ENCODE peak calls at places on chromosome 22, in ten cellular contexts. T, D, S, L, Q, O, K, H, E and U are unnamed samples.

GRCh38 chr22:49549256-49549655 is 278.4 kb downstream of the BRD1 start:
- DNase-seq in E (no peak), S (no peak), H (peak), O (no peak), D (peak), T (no peak), Q (no peak), L (no peak), K (no peak), U (no peak)

GRCh38 chr22:39138357-39138997 is 14.0 kb downstream of the CBX7 start:
- DNase-seq in L (no peak), K (peak), H (peak), Q (no peak), S (no peak), E (peak), T (no peak), D (no peak), O (no peak), U (no peak)

GRCh38 chr22:46297151-46297819 is 615 bp downstream of the GTSE1 start:
- DNase-seq in O (peak), D (peak), H (no peak), E (peak), S (no peak), Q (peak), K (peak), T (peak), L (peak), U (no peak)

GRCh38 chr22:49892226-49892899 is 25.9 kb downstream of the ALG12 start:
- DNase-seq in T (no peak), K (no peak), O (no peak), S (no peak), L (no peak), H (no peak), Q (no peak), E (peak), D (no peak), U (no peak)

GRCh38 chr22:31857247-31857646 is 87.1 kb upstream of the YWHAH start:
- DNase-seq in E (no peak), O (peak), L (no peak), Q (no peak), D (no peak), K (peak), H (no peak), S (no peak), T (no peak), U (no peak)

GRCh38 chr22:30036656-30037055 is 43.6 kb upstream of the HORMAD2 start:
- DNase-seq in O (no peak), D (no peak), Q (no peak), E (no peak), H (no peak), S (no peak), T (no peak), K (no peak), L (peak), U (no peak)

GRCh38 chr22:25153961-25154685 is 45.5 kb upstream of the CRYBB3 start:
- DNase-seq in T (no peak), E (no peak), Q (peak), S (peak), K (peak), L (peak), H (no peak), D (peak), O (no peak), U (no peak)

GRCh38 chr22:30188911-30189310 is 57.6 kb downstream of the LIF start:
- DNase-seq in T (no peak), E (no peak), H (no peak), O (no peak), L (peak), Q (no peak), K (no peak), D (no peak), S (no peak), U (no peak)

GRCh38 chr22:22895776-22896445 is 8.3 kb downstream of the IGLL5 start:
- DNase-seq in E (no peak), D (no peak), L (no peak), K (no peak), Q (no peak), H (no peak), S (no peak), O (no peak), T (no peak), U (no peak)

GRCh38 chr22:21876486-21877176 is 9.2 kb upstream of the MAPK1 start:
- DNase-seq in O (no peak), S (no peak), T (peak), K (no peak), E (no peak), Q (peak), L (peak), D (no peak), H (no peak), U (no peak)

GRCh38 chr22:31127181-31127772 is 4.5 kb downstream of the INPP5J start:
- DNase-seq in K (peak), L (no peak), Q (no peak), D (no peak), T (no peak), H (peak), S (no peak), O (peak), E (peak), U (no peak)

GRCh38 chr22:49716441-49716840 is 111.2 kb downstream of the BRD1 start:
- DNase-seq in L (no peak), S (no peak), K (no peak), E (no peak), T (no peak), D (no peak), Q (no peak), H (no peak), O (no peak), U (no peak)

GRCh38 chr22:31692186-31692886 is 30.3 kb upstream of the PISD start:
- DNase-seq in D (no peak), H (no peak), T (peak), L (peak), Q (peak), K (no peak), S (no peak), E (no peak), O (no peak), U (no peak)

GRCh38 chr22:49136816-49137180 is 690.9 kb downstream of the BRD1 start:
- DNase-seq in T (no peak), H (no peak), D (no peak), L (no peak), S (no peak), O (no peak), K (no peak), E (no peak), Q (no peak), U (no peak)

GRCh38 chr22:17095538-17095937 is 10.7 kb downstream of the IL17RA start:
- DNase-seq in K (peak), S (no peak), T (no peak), L (peak), D (no peak), O (peak), E (no peak), H (no peak), Q (no peak), U (no peak)

GRCh38 chr22:39724390-39724789 is 153.8 kb downstream of the CACNA1I start:
- DNase-seq in S (no peak), T (peak), H (no peak), E (no peak), L (no peak), Q (no peak), D (no peak), O (no peak), K (peak), U (no peak)

GRCh38 chr22:47748887-47749286 is 986.4 kb downstream of the TBC1D22A start:
- DNase-seq in S (no peak), H (no peak), D (no peak), T (no peak), E (no peak), K (no peak), O (no peak), L (no peak), Q (no peak), U (no peak)

GRCh38 chr22:46737976-46738641 is at the start of gene CERK:
- DNase-seq in E (no peak), T (peak), L (peak), H (peak), O (peak), S (no peak), K (peak), Q (peak), D (peak), U (peak)

GRCh38 chr22:23282089-23282501 is 101.8 kb downstream of the BCR start:
- DNase-seq in O (no peak), T (no peak), K (no peak), S (peak), D (peak), H (peak), E (no peak), Q (peak), L (peak), U (no peak)

GRCh38 chr22:48757581-48757980 is 1070.1 kb downstream of the BRD1 start:
- DNase-seq in E (no peak), H (no peak), D (peak), Q (no peak), S (no peak), K (no peak), T (no peak), L (no peak), O (no peak), U (no peak)

GRCh38 chr22:22520020-22520656 is at the start of gene ZNF280A:
- DNase-seq in D (no peak), L (peak), S (no peak), Q (no peak), T (no peak), E (no peak), H (no peak), O (no peak), K (peak), U (no peak)

GRCh38 chr22:40270748-40271373 is 75.4 kb upstream of the ADSL start:
- DNase-seq in D (no peak), K (no peak), H (no peak), L (no peak), O (no peak), T (no peak), S (no peak), Q (no peak), E (no peak), U (no peak)

GRCh38 chr22:20777420-20778177 is 3.7 kb downstream of the SERPIND1 start:
- DNase-seq in H (no peak), L (peak), D (no peak), Q (peak), T (no peak), K (no peak), S (no peak), O (no peak), E (no peak), U (no peak)

GRCh38 chr22:27336151-27337090 is 465.1 kb downstream of the MN1 start:
- DNase-seq in Q (no peak), S (no peak), K (no peak), L (no peak), T (no peak), D (no peak), O (no peak), H (no peak), E (no peak), U (no peak)

GRCh38 chr22:25130462-25130861 is 69.2 kb upstream of the CRYBB3 start:
- DNase-seq in H (no peak), O (no peak), E (no peak), S (no peak), Q (no peak), K (no peak), L (no peak), T (no peak), D (no peak), U (no peak)

GRCh38 chr22:25027959-25028840 is 75.7 kb downstream of the KIAA1671 start:
- DNase-seq in H (peak), L (peak), S (no peak), K (peak), Q (no peak), D (no peak), O (peak), T (no peak), E (no peak), U (no peak)

GRCh38 chr22:50599816-50600454 is 658 bp upstream of the MAPK8IP2 start:
- DNase-seq in S (no peak), T (peak), E (no peak), K (peak), D (no peak), H (peak), O (peak), Q (no peak), L (peak), U (peak)

GRCh38 chr22:20267441-20268288 is 453 bp downstream of the RTN4R start:
- DNase-seq in K (peak), D (peak), Q (no peak), H (no peak), E (no peak), O (peak), S (no peak), L (no peak), T (no peak), U (no peak)

GRCh38 chr22:46073683-46074504 is 76.4 kb upstream of the PPARA start:
- DNase-seq in O (peak), D (peak), T (no peak), K (no peak), Q (no peak), E (peak), H (peak), S (no peak), L (peak), U (no peak)

GRCh38 chr22:36419177-36419911 is 31.6 kb upstream of the MYH9 start:
- DNase-seq in E (no peak), K (peak), O (no peak), S (no peak), D (no peak), T (peak), H (no peak), L (peak), Q (peak), U (no peak)

GRCh38 chr22:34410111-34410510 is 489.8 kb upstream of the LARGE1 start:
- DNase-seq in E (no peak), H (no peak), K (no peak), O (no peak), Q (no peak), L (no peak), T (no peak), D (no peak), S (no peak), U (no peak)

GRCh38 chr22:34416321-34416900 is 496.1 kb upstream of the LARGE1 start:
- DNase-seq in L (no peak), E (no peak), S (no peak), T (no peak), K (peak), H (no peak), D (no peak), Q (no peak), O (no peak), U (no peak)

DNA sequence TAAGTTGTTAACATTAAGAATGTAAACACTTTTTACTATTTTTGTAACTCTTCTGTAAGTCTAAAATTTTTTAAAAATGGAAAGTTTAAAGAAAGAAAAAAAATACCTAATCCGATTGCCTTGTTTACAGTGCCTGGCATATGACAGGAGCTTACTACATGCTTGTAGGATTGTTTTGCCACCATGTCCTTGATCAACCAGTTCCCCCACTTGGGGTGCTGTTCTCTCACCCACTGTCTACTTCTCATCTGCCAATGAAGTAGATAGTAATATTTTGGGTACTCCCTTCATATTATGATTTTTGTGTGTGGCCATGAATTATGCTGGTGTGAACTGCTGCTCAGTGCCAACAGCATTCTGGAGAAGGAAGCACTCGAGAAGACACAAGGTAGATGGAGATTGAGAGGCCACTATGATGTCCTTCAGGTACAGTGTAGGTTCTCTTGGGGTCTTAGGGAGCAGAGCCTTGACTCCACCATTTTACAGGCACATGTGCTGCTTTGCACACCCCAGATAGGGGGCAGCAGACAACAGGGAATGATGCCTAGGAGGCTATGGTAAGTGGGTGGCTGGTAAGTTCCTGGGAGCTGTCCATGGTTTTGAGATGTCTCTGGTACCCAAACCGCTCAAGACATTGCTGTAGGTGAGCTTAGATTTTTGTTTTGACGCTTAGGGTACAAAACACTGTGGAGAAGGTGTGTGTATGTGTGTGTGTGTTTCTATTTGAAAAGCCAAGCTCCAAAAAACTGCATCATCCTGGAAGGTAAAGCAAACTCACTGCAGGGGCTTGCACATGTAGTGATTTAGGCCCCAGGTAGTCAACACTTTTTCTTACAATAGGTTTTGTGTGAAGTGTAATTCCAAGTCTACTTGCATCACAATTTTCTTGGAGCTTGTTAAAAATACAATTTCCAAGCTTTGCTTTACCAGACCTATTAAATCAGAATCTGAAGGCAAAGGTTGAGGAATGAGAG is 494.5 kb upstream of the LARGE1 start:
- DNase-seq in E (no peak), D (no peak), T (peak), K (peak), Q (no peak), O (peak), H (no peak), L (peak), S (no peak), U (peak)
- TF ChIP-seq CTCF in E (peak), D (peak), T (peak), K (peak), Q (no peak), O (peak), H (peak), L (peak), S (no peak), U (peak)

GRCh38 chr22:44828193-44828592 is 75.8 kb downstream of the ARHGAP8 start:
- DNase-seq in H (peak), O (peak), T (peak), E (no peak), K (peak), D (no peak), Q (no peak), S (no peak), L (peak), U (peak)
- TF ChIP-seq CTCF in H (no peak), O (peak), T (peak), E (peak), K (peak), D (peak), Q (peak), S (no peak), L (peak), U (peak)

GRCh38 chr22:42400811-42401547 is 31.2 kb downstream of the NFAM1 start:
- DNase-seq in O (no peak), K (no peak), D (no peak), E (no peak), Q (no peak), T (no peak), L (no peak), H (no peak), S (no peak), U (no peak)

GRCh38 chr22:42401562-42402334 is 30.5 kb downstream of the NFAM1 start:
- DNase-seq in T (no peak), E (no peak), S (no peak), H (no peak), O (no peak), Q (no peak), K (no peak), D (no peak), L (no peak), U (no peak)

GRCh38 chr22:42399315-42400271 is 32.6 kb downstream of the NFAM1 start:
- DNase-seq in L (no peak), H (no peak), D (no peak), S (no peak), T (no peak), Q (no peak), E (no peak), O (peak), K (peak), U (no peak)

GRCh38 chr22:42396621-42397331 is 35.4 kb downstream of the NFAM1 start:
- DNase-seq in D (no peak), L (no peak), K (peak), S (no peak), O (peak), T (peak), H (no peak), E (no peak), Q (no peak), U (peak)

DNA sequence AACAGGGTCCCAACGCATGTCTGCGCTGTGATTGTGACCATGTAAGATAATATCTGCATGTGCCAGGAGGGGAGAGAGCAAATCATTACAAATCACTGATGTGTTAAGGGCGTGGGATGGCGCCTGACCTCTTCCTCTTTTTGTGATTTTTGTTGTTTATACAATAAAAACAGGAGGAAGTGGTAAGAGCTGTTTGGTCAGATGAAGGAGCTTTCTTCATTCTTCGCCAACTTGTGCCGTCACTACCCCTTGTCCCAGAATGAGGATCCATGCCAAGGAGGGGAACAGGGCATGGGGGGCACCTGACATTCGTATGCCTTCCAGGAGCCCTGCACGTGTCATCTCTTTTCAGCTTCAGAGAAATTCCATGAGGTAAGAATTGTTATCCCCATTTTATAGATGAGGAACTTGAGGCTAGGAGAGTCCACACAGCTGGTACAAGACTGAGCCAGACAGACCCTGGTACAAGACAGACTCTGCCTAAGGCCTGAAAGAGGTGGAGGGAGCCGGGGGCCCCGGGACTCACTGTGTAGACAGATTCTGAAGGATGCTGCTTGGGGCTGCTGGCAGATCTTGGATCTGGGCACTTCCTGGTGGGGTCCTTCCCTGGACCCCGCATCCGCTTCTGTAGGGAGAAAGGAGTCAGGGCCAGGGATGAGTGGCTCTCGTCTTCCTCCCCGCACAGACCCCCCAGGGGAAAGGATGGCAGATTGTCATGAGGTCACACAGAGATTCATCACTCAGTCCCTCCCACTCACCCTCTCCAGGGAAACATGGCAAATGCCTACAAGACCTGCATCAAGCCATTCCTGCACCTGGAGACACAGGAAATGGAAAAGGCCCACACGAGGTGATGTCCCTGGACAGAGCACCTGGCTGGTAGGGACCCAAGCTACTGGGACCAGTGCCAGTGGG is 34.6 kb downstream of the NFAM1 start:
- DNase-seq in Q (no peak), L (no peak), O (no peak), H (no peak), T (peak), S (no peak), D (peak), E (no peak), K (no peak), U (peak)
- TF ChIP-seq CTCF in Q (no peak), L (no peak), O (no peak), H (no peak), T (no peak), S (no peak), D (no peak), E (no peak), K (no peak), U (no peak)

GRCh38 chr22:37594237-37594636 is 14.3 kb upstream of the LGALS2 start:
- DNase-seq in O (no peak), T (no peak), S (no peak), D (no peak), Q (no peak), L (no peak), E (no peak), K (no peak), H (no peak), U (no peak)
- TF ChIP-seq CTCF in O (no peak), T (no peak), S (no peak), D (no peak), Q (no peak), L (no peak), E (no peak), K (peak), H (no peak), U (no peak)

GRCh38 chr22:41535244-41535643 is 9.0 kb downstream of the POLR3H start:
- DNase-seq in O (peak), K (peak), Q (no peak), D (no peak), E (no peak), T (no peak), L (peak), S (no peak), H (no peak), U (no peak)
- TF ChIP-seq CTCF in O (no peak), K (peak), Q (no peak), D (no peak), E (peak), T (no peak), L (peak), S (no peak), H (no peak), U (peak)